ENCODE peak calls at places on chromosomes 6 and 20, in ten cellular contexts. D is H54, M is body of pancreas, G is adrenal gland, S is ovary, K is uterus, T is GM12892, Q is lower leg skin, C is HepG2, E is breast epithelium. V is an unnamed sample.

GRCh38 chr6:31776563-31776960 is 566 bp downstream of the VWA7 start:
- DNase-seq in D (no peak), M (no peak), G (no peak), S (no peak), K (no peak), T (no peak), Q (no peak), C (no peak), E (no peak), V (no peak)

GRCh38 chr6:134848076-134848475 is 101.8 kb downstream of the ALDH8A1 start:
- DNase-seq in D (no peak), M (no peak), G (no peak), S (no peak), K (no peak), T (no peak), Q (no peak), C (no peak), E (no peak), V (no peak)

GRCh38 chr6:32108094-32108627 is 977 bp downstream of the TNXB start:
- DNase-seq in D (no peak), M (peak), G (peak), S (peak), K (peak), T (no peak), Q (peak), C (no peak), E (no peak), V (peak)

GRCh38 chr6:51184046-51184445 is 365.4 kb downstream of the TFAP2B start:
- DNase-seq in D (no peak), M (no peak), G (no peak), S (no peak), K (no peak), T (no peak), Q (no peak), C (no peak), E (no peak), V (no peak)

GRCh38 chr20:13008761-13009681 is at the start of gene SPTLC3:
- DNase-seq in D (no peak), M (peak), G (peak), S (peak), K (peak), T (no peak), Q (no peak), C (peak), E (peak), V (no peak)

GRCh38 chr6:154197176-154197850 is 158.3 kb downstream of the OPRM1 start:
- DNase-seq in D (no peak), M (no peak), G (no peak), S (no peak), K (no peak), T (no peak), Q (no peak), C (no peak), E (no peak), V (no peak)

GRCh38 chr20:63940071-63940471 is 16.1 kb downstream of the UCKL1 start:
- DNase-seq in D (no peak), M (no peak), G (no peak), S (no peak), K (no peak), T (no peak), Q (no peak), C (no peak), E (no peak), V (no peak)

GRCh38 chr6:125986956-125987617 is 747 bp downstream of the TRMT11 start:
- DNase-seq in D (no peak), M (no peak), G (no peak), S (no peak), K (no peak), T (no peak), Q (no peak), C (peak), E (no peak), V (peak)

GRCh38 chr20:37388831-37389230 is 42.9 kb downstream of the SRC start:
- DNase-seq in D (no peak), M (no peak), G (no peak), S (peak), K (no peak), T (no peak), Q (no peak), C (no peak), E (no peak), V (no peak)

GRCh38 chr6:12324741-12325140 is 34.6 kb downstream of the EDN1 start:
- DNase-seq in D (no peak), M (no peak), G (no peak), S (no peak), K (no peak), T (no peak), Q (no peak), C (peak), E (no peak), V (no peak)

GRCh38 chr6:48272518-48272917 is 161.5 kb upstream of the PTCHD4 start:
- DNase-seq in D (no peak), M (no peak), G (no peak), S (no peak), K (no peak), T (no peak), Q (no peak), C (no peak), E (no peak), V (no peak)

GRCh38 chr6:157999100-158000051 is 17.7 kb downstream of the SYNJ2 start:
- DNase-seq in D (no peak), M (peak), G (no peak), S (no peak), K (no peak), T (no peak), Q (no peak), C (no peak), E (no peak), V (no peak)

GRCh38 chr6:80959034-80959433 is 793.4 kb downstream of the TENT5A start:
- DNase-seq in D (no peak), M (no peak), G (no peak), S (no peak), K (no peak), T (no peak), Q (no peak), C (no peak), E (no peak), V (no peak)

GRCh38 chr6:19835605-19836004 is 1.6 kb upstream of the ID4 start:
- DNase-seq in D (no peak), M (no peak), G (no peak), S (no peak), K (no peak), T (no peak), Q (no peak), C (no peak), E (no peak), V (no peak)

GRCh38 chr20:53654932-53655674 is 61.5 kb upstream of the ZNF217 start:
- DNase-seq in D (no peak), M (peak), G (peak), S (no peak), K (no peak), T (no peak), Q (peak), C (no peak), E (peak), V (peak)

GRCh38 chr6:1701668-1702353 is 92.1 kb downstream of the FOXC1 start:
- DNase-seq in D (peak), M (no peak), G (no peak), S (no peak), K (peak), T (no peak), Q (no peak), C (no peak), E (no peak), V (no peak)

GRCh38 chr6:86937219-86938079 is at the start of gene HTR1E:
- DNase-seq in D (peak), M (peak), G (peak), S (peak), K (peak), T (no peak), Q (no peak), C (peak), E (no peak), V (peak)

GRCh38 chr6:148146717-148147116 is 195.9 kb upstream of the SASH1 start:
- DNase-seq in D (peak), M (no peak), G (no peak), S (no peak), K (no peak), T (no peak), Q (no peak), C (no peak), E (no peak), V (no peak)

GRCh38 chr20:36866681-36867485 is 9.1 kb upstream of the TLDC2 start:
- DNase-seq in D (no peak), M (no peak), G (peak), S (no peak), K (no peak), T (no peak), Q (no peak), C (no peak), E (no peak), V (no peak)

GRCh38 chr6:147053311-147053921 is 150.8 kb upstream of the STXBP5 start:
- DNase-seq in D (no peak), M (no peak), G (no peak), S (no peak), K (no peak), T (no peak), Q (no peak), C (no peak), E (no peak), V (no peak)

GRCh38 chr20:45117581-45117980 is 2.6 kb upstream of the WFDC5 start:
- DNase-seq in D (no peak), M (no peak), G (no peak), S (no peak), K (no peak), T (no peak), Q (no peak), C (no peak), E (no peak), V (no peak)

GRCh38 chr20:11544029-11544678 is 373.5 kb upstream of the BTBD3 start:
- DNase-seq in D (peak), M (peak), G (no peak), S (no peak), K (peak), T (no peak), Q (no peak), C (peak), E (no peak), V (peak)

GRCh38 chr6:3575701-3576100 is 118.9 kb upstream of the SLC22A23 start:
- DNase-seq in D (no peak), M (no peak), G (no peak), S (no peak), K (no peak), T (no peak), Q (no peak), C (no peak), E (no peak), V (no peak)

GRCh38 chr6:56767892-56768531 is 125.3 kb upstream of the DST start:
- DNase-seq in D (no peak), M (no peak), G (no peak), S (no peak), K (no peak), T (no peak), Q (no peak), C (no peak), E (no peak), V (no peak)

GRCh38 chr6:24802271-24803059 is 3.7 kb upstream of the ARMH2 start:
- DNase-seq in D (no peak), M (no peak), G (no peak), S (no peak), K (no peak), T (no peak), Q (no peak), C (peak), E (no peak), V (no peak)

GRCh38 chr6:109793793-109794192 is 102.7 kb downstream of the FIG4 start:
- DNase-seq in D (peak), M (peak), G (peak), S (no peak), K (peak), T (no peak), Q (no peak), C (no peak), E (no peak), V (peak)

GRCh38 chr6:109053285-109053684 is 41.4 kb downstream of the SESN1 start:
- DNase-seq in D (no peak), M (no peak), G (no peak), S (no peak), K (no peak), T (no peak), Q (no peak), C (no peak), E (no peak), V (no peak)

GRCh38 chr6:83546636-83547035 is 34.3 kb downstream of the PRSS35 start:
- DNase-seq in D (no peak), M (no peak), G (no peak), S (no peak), K (no peak), T (no peak), Q (no peak), C (no peak), E (no peak), V (no peak)

GRCh38 chr6:147345902-147346301 is 141.7 kb downstream of the STXBP5 start:
- DNase-seq in D (no peak), M (no peak), G (no peak), S (no peak), K (no peak), T (no peak), Q (no peak), C (no peak), E (no peak), V (no peak)

GRCh38 chr20:61436268-61436667 is 184.2 kb downstream of the CDH4 start:
- DNase-seq in D (peak), M (no peak), G (no peak), S (no peak), K (no peak), T (no peak), Q (no peak), C (no peak), E (no peak), V (no peak)

GRCh38 chr6:153787341-153787606 is 251.8 kb upstream of the OPRM1 start:
- DNase-seq in D (no peak), M (no peak), G (no peak), S (no peak), K (no peak), T (no peak), Q (no peak), C (peak), E (no peak), V (no peak)

DNA sequence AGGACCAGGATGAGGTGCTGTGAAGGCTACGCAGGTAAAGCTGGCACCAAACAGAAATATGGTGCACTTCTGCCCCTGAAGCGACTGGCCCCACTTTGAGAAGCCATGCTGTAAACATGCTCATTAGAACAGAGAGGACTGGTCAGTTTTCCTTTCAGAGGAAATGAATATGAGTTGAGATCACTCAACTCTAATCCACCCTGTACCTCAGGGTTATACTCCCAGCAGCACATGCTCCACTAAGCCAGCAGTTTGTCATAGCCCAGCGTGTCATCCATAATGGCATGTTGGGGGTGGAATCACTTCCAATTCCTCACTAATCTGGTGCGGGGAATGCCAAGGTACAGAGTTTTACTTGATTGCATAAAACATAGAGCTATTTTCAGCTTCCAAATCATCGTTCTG is 98.1 kb downstream of the HIVEP2 start:
- DNase-seq in D (no peak), M (no peak), G (peak), S (no peak), K (peak), T (no peak), Q (no peak), C (peak), E (no peak), V (no peak)
- TF ChIP-seq POLR2A in D (no peak), M (no peak), G (no peak), S (no peak), K (no peak), T (no peak), Q (no peak), C (no peak), E (no peak), V (no peak)

DNA sequence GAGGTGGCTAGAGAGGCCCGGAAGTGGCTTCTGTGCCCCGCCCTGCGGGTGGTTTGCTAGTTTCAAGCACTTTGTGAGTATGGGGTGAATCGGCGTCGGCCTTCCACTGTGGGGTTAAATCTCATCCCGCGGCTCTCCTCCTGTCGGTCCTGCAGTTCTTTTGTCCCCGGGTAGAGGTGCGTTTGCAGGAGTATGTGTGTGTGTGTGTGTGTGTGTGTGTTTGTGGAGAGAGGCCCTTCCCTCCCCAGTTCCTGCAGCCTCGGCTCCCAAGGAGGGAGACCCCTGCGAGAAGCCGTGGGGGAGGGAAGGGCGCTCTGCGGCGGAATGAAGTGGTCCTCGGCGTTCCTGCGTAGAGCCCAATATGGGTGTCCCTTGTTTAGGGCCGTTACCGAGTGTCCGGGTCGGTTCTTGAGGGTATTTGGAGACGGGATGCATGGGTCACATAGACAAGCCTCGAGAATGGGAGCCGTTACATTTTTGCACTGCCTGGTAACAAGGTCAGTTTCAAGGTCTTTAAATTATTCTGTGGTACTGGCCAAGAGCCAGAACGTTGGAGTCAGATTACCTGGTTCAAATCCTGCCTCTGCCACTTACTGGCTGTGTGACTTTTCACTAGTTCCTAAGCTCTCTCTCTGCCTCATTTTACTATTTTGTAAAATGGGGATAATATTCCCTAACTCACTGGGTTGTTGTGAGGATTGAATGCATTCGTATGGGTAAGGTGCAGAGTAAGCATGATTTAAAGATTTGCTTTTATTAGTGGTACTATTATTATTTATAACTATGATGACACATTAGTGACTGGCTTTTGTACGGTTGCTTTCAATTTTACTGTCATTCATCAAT is at the start of gene ZKSCAN3:
- DNase-seq in D (peak), M (peak), G (peak), S (peak), K (peak), T (peak), Q (peak), C (peak), E (peak), V (peak)
- TF ChIP-seq POLR2A in D (peak), M (peak), G (peak), S (no peak), K (peak), T (peak), Q (no peak), C (peak), E (no peak), V (peak)

GRCh38 chr6:104705095-104705707 is 154.5 kb downstream of the HACE1 start:
- DNase-seq in D (no peak), M (no peak), G (no peak), S (no peak), K (no peak), T (no peak), Q (no peak), C (no peak), E (no peak), V (no peak)
- TF ChIP-seq POLR2A in D (no peak), M (no peak), G (no peak), S (no peak), K (no peak), T (no peak), Q (no peak), C (no peak), E (no peak), V (no peak)

GRCh38 chr6:16720861-16721260 is 40.4 kb downstream of the ATXN1 start:
- DNase-seq in D (no peak), M (no peak), G (no peak), S (no peak), K (no peak), T (no peak), Q (no peak), C (no peak), E (no peak), V (no peak)

GRCh38 chr6:16716450-16716858 is 44.8 kb downstream of the ATXN1 start:
- DNase-seq in D (no peak), M (no peak), G (no peak), S (no peak), K (no peak), T (no peak), Q (no peak), C (peak), E (no peak), V (no peak)

GRCh38 chr6:16719488-16719887 is 41.8 kb downstream of the ATXN1 start:
- DNase-seq in D (no peak), M (no peak), G (no peak), S (no peak), K (no peak), T (no peak), Q (no peak), C (no peak), E (no peak), V (no peak)

GRCh38 chr6:16717275-16717942 is 43.9 kb downstream of the ATXN1 start:
- DNase-seq in D (no peak), M (no peak), G (no peak), S (no peak), K (no peak), T (no peak), Q (no peak), C (no peak), E (no peak), V (no peak)

DNA sequence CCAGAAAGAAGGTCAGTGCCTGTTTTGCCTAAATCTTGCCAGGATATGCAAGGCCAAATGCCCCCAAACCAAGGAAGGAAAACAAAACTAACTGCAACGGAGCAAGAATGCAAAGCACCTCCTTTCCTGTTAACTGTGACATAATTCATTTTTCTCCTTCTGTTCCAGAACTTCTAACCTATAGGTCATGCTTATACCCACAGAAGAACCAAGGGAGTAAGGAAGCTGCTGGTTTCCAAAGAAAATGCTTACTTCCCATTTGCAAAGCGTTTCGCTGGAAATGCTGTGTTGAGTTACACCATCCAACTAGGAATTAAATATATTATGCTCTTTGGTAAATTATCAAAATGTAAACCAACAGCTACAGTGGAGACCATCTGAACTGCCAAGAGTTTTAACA is 43.0 kb downstream of the ATXN1 start:
- DNase-seq in D (no peak), M (no peak), G (no peak), S (no peak), K (no peak), T (no peak), Q (no peak), C (no peak), E (no peak), V (no peak)
- TF ChIP-seq POLR2A in D (no peak), M (no peak), G (no peak), S (no peak), K (no peak), T (no peak), Q (no peak), C (no peak), E (no peak), V (no peak)

DNA sequence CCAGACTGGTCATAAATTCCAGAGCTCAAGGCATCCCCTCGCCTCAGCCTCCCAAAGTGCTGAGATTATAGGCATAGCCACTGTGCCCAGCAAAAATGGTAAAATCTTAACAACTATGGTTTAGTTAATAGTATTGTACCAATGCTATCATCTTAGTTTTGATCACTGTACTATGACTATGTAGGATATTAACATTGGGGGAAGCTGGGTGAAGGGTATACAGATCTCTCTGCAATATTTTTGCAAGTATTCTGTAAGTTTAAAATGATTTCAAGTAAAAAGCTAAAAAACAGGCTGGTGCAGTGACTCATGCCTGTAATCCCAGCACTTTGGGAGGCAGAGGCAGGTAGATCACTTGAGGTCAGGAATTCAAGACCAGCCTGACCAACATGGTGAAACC is 7.8 kb downstream of the PIGU start:
- DNase-seq in D (no peak), M (no peak), G (no peak), S (no peak), K (no peak), T (no peak), Q (peak), C (no peak), E (no peak), V (no peak)
- TF ChIP-seq POLR2A in D (no peak), M (no peak), G (no peak), S (no peak), K (no peak), T (no peak), Q (no peak), C (no peak), E (no peak), V (no peak)

GRCh38 chr20:50528129-50528528 is 17.9 kb downstream of the PTPN1 start:
- DNase-seq in D (no peak), M (no peak), G (no peak), S (no peak), K (no peak), T (no peak), Q (no peak), C (no peak), E (no peak), V (no peak)
- TF ChIP-seq POLR2A in D (no peak), M (no peak), G (no peak), S (no peak), K (no peak), T (no peak), Q (no peak), C (no peak), E (no peak), V (no peak)